ENCODE peak calls at places on chromosomes 7 and 10, in ten cellular contexts. H is endothelial cell of umbilical vein; O is heart left ventricle; X is mammary epithelial cell; S is GM23248; K is dorsolateral prefrontal cortex; N is IMR-90; A is CD4-positive, alpha-beta memory T cell; B is left lung; F is uterus. T is an unnamed sample.
A peak's percentile ranks its signal among the peaks of the same experiment; 100 is the strongest.

GRCh38 chr10:68959695-68960524 is 3.9 kb downstream of the DDX21 start:
- DNase-seq in F (no peak), X (no peak), S (no peak), A (no peak), K (no peak), O (no peak), B (no peak), H (no peak), N (no peak), T (no peak)

GRCh38 chr7:158814637-158815036 is 14.7 kb downstream of the ESYT2 start:
- DNase-seq in N (no peak), X (no peak), A (peak; percentile 61), S (no peak), K (no peak), F (no peak), H (no peak), O (no peak), B (no peak), T (no peak)

GRCh38 chr7:67854236-67854635 is 857.6 kb downstream of the TYW1 start:
- DNase-seq in F (no peak), X (no peak), H (no peak), B (no peak), S (peak; percentile 15), O (no peak), A (no peak), K (no peak), N (no peak), T (no peak)

GRCh38 chr7:130960208-130960988 is 226.4 kb upstream of the KLF14 start:
- DNase-seq in F (no peak), H (peak; percentile 68), B (no peak), A (peak; percentile 74), N (peak; percentile 99), K (no peak), S (peak; percentile 100), O (no peak), X (peak; percentile 94), T (peak; percentile 52)

GRCh38 chr7:42883950-42884349 is 27.9 kb downstream of the C7orf25 start:
- DNase-seq in N (peak; percentile 22), A (no peak), O (no peak), F (no peak), K (no peak), S (no peak), X (peak; percentile 72), H (no peak), B (peak; percentile 87), T (no peak)

GRCh38 chr7:128035712-128036111 is 4.5 kb upstream of the LRRC4 start:
- DNase-seq in O (no peak), K (no peak), X (no peak), A (no peak), H (peak; percentile 25), F (no peak), S (peak; percentile 33), B (no peak), N (no peak), T (peak; percentile 60)

GRCh38 chr7:92527300-92528187 is 776 bp downstream of the PEX1 start:
- DNase-seq in H (peak; percentile 72), N (peak; percentile 55), X (peak; percentile 58), S (peak; percentile 83), K (peak; percentile 31), O (no peak), F (no peak), B (peak; percentile 85), A (peak; percentile 49), T (peak; percentile 91)

GRCh38 chr7:37942934-37943610 is 22.6 kb downstream of the EPDR1 start:
- DNase-seq in K (no peak), S (no peak), B (peak; percentile 69), N (no peak), A (no peak), X (peak; percentile 9), O (peak; percentile 86), H (no peak), F (peak; percentile 47), T (peak; percentile 65)

GRCh38 chr7:77290425-77290824 is 90.8 kb upstream of the FGL2 start:
- DNase-seq in H (no peak), N (no peak), O (no peak), X (no peak), F (no peak), A (no peak), S (no peak), B (no peak), K (no peak), T (no peak)

GRCh38 chr7:77295549-77295948 is 95.9 kb upstream of the FGL2 start:
- DNase-seq in A (no peak), S (no peak), H (no peak), F (no peak), X (no peak), O (no peak), N (no peak), B (no peak), K (no peak), T (no peak)

GRCh38 chr7:77289387-77289786 is 89.8 kb upstream of the FGL2 start:
- DNase-seq in F (no peak), H (no peak), A (no peak), X (no peak), S (no peak), O (no peak), K (no peak), N (no peak), B (no peak), T (no peak)

GRCh38 chr7:77288676-77289320 is 89.2 kb upstream of the FGL2 start:
- DNase-seq in K (no peak), S (no peak), X (no peak), F (no peak), N (peak; percentile 41), A (no peak), O (no peak), B (no peak), H (peak; percentile 81), T (no peak)

DNA sequence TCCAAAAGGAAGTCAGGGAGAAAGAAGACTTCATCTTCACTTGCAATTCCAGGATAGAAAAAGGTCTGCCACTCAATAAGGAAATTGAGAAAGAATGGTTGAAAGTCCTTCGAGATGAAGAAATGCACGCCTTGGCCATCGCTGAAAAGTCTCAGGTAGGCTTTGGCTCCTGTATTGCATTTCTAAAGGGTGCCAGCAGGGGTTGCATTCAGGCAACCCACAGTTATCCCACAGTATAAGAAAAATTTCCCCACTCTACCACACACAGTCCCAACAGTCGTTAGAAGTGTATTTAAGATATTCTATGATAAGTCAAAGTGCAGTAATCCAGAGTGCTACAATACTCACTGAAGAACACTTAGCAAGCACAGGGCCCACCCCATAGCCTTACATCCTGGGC is 93.4 kb upstream of the FGL2 start:
- DNase-seq in H (no peak), B (no peak), K (no peak), O (no peak), X (no peak), N (no peak), F (no peak), A (no peak), S (no peak), T (no peak)
- H3K27ac ChIP-seq in H (no peak overlapping the region), B (no peak overlapping the region), K (no peak overlapping the region), O (no peak overlapping the region), X (no peak overlapping the region), N (no peak overlapping the region), F (no peak overlapping the region), A (no peak overlapping the region), S (no peak overlapping the region), T (no peak overlapping the region)

GRCh38 chr10:124482876-124483275 is 21.3 kb downstream of the LHPP start:
- DNase-seq in F (no peak), X (no peak), N (no peak), K (no peak), H (no peak), A (no peak), S (no peak), B (no peak), O (no peak), T (no peak)
- H3K27ac ChIP-seq in F (no peak overlapping the region), X (no peak overlapping the region), N (no peak overlapping the region), K (no peak overlapping the region), H (no peak overlapping the region), A (no peak overlapping the region), S (no peak overlapping the region), B (no peak overlapping the region), O (no peak overlapping the region), T (no peak overlapping the region)

GRCh38 chr10:93378039-93378438 is 104.1 kb downstream of the MYOF start:
- DNase-seq in S (no peak), K (no peak), H (peak; percentile 21), O (no peak), F (no peak), A (no peak), X (no peak), N (no peak), B (no peak), T (no peak)

GRCh38 chr10:93376372-93377296 is 105.5 kb downstream of the MYOF start:
- DNase-seq in X (peak; percentile 81), F (peak; percentile 69), O (no peak), H (peak; percentile 90), N (peak; percentile 90), K (no peak), B (no peak), A (peak; percentile 69), S (peak; percentile 92), T (peak; percentile 76)

GRCh38 chr10:93383562-93383981 is 98.6 kb downstream of the MYOF start:
- DNase-seq in O (no peak), N (peak; percentile 98), S (peak; percentile 94), A (no peak), H (no peak), B (no peak), X (peak; percentile 65), K (no peak), F (no peak), T (peak; percentile 91)

GRCh38 chr10:93379366-93380042 is 102.6 kb downstream of the MYOF start:
- DNase-seq in K (no peak), S (peak; percentile 90), F (no peak), H (peak; percentile 83), B (no peak), A (no peak), X (peak; percentile 69), O (no peak), N (peak; percentile 86), T (no peak)

DNA sequence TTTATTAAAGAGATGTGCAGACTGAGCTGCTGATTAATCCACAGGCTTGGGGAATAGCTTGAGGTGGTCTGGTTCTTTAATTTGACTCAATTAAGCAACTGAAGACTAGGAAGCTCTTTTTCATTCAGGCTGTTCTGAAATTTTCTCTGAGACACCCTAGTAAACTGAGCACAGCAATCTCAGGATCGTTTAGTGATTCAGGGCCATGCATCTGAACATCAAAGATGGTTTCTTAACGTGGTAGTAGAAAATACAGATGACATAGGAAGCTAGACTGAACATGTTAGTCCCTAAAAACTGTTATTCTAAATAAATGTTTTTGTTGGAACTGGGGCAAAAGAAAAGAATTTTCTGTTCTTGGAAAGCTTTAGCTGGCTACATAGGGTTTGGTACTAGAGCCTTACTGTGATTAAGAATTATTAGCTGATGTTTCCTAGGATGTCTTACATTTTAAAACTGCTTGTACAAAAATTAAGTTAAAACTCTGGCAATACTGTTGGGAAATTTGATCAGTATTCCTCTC is 102.0 kb downstream of the MYOF start:
- DNase-seq in N (no peak), O (no peak), X (no peak), S (peak; percentile 24), A (no peak), F (no peak), B (no peak), K (no peak), H (no peak), T (no peak)
- H3K27ac ChIP-seq in N (no peak overlapping the region), O (no peak overlapping the region), X (peak overlapping the region; percentile 92), S (peak overlapping the region; percentile 93), A (no peak overlapping the region), F (peak overlapping the region; percentile 24), B (no peak overlapping the region), K (no peak overlapping the region), H (peak overlapping the region; percentile 73), T (peak overlapping the region; percentile 94)

GRCh38 chr7:16881809-16882208 is at the start of gene AGR3:
- DNase-seq in X (peak; percentile 48), N (no peak), S (no peak), H (no peak), B (no peak), A (no peak), K (no peak), F (no peak), O (no peak), T (no peak)

GRCh38 chr7:16883918-16884317 is 2.1 kb upstream of the AGR3 start:
- DNase-seq in N (no peak), S (no peak), B (no peak), K (no peak), H (no peak), O (no peak), X (no peak), F (no peak), A (no peak), T (no peak)

DNA sequence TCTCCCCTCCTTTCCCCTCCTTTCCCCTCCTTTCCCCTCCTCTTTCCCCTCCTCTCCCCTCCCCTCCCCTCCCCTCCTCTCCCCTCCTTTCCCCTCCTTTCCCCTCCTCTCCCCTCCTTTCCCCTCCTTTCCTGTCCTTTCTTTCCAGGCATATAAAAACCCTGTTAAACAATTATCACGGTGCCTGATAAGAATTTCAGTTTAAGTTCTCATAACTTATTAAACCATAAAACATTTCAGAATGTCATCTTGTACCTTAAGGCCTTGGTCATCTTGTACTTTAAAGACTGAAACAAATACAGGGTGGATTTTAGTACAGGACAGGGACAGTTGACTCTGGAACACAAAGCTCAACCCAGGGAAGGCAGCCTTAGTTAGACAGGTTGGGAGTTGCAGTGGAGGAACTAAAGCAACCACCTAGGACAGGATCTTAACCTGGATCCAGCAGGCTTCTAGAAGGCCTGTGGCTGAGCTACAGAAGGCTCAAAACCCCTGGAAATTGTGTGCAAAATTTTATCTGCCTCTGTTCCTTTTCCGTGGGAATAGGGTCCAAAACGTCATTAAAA is 1.2 kb downstream of the AGR3 start:
- DNase-seq in O (no peak), A (no peak), B (no peak), K (no peak), S (no peak), H (no peak), X (no peak), F (no peak), N (no peak), T (no peak)
- H3K27ac ChIP-seq in O (no peak overlapping the region), A (no peak overlapping the region), B (peak overlapping the region; percentile 82), K (no peak overlapping the region), S (no peak overlapping the region), H (no peak overlapping the region), X (no peak overlapping the region), F (no peak overlapping the region), N (no peak overlapping the region), T (no peak overlapping the region)